ENCODE peak calls at places on chromosome 21, in nine cellular contexts. One of them, this sample, is unnamed.
A peak's percentile ranks its signal among the peaks of the same experiment; 100 is the strongest.

GRCh38 chr21:24850121-24850520 is 757.2 kb downstream of the MRPL39 start:
- DNase-seq in lung: no peak
- DNase-seq in heart right ventricle: no peak
- DNase-seq in CD8-positive, alpha-beta T cell: no peak
- DNase-seq in lower lobe of right lung: no peak
- DNase-seq in spleen: no peak
- DNase-seq in IMR-90: no peak
- DNase-seq in AG04450: no peak
- DNase-seq in K562: no peak
- DNase-seq in this sample: no peak

GRCh38 chr21:45001134-45002095 is 61.6 kb downstream of the SLX9 start:
- DNase-seq in heart right ventricle: peak; percentile 75
- DNase-seq in K562: no peak
- DNase-seq in IMR-90: peak; percentile 65
- DNase-seq in AG04450: peak; percentile 36
- DNase-seq in lung: no peak
- DNase-seq in lower lobe of right lung: peak; percentile 47
- DNase-seq in spleen: peak; percentile 68
- DNase-seq in CD8-positive, alpha-beta T cell: no peak
- DNase-seq in this sample: no peak

GRCh38 chr21:36539434-36540150 is 59.7 kb upstream of the CLDN14 start:
- DNase-seq in K562: no peak
- DNase-seq in lower lobe of right lung: no peak
- DNase-seq in lung: no peak
- DNase-seq in heart right ventricle: no peak
- DNase-seq in AG04450: no peak
- DNase-seq in CD8-positive, alpha-beta T cell: no peak
- DNase-seq in spleen: no peak
- DNase-seq in IMR-90: no peak
- DNase-seq in this sample: no peak

GRCh38 chr21:45615145-45615711 is 28.3 kb upstream of the PCBP3 start:
- DNase-seq in AG04450: no peak
- DNase-seq in heart right ventricle: no peak
- DNase-seq in lower lobe of right lung: no peak
- DNase-seq in CD8-positive, alpha-beta T cell: peak; percentile 79
- DNase-seq in lung: no peak
- DNase-seq in IMR-90: peak; percentile 31
- DNase-seq in K562: no peak
- DNase-seq in spleen: peak; percentile 94
- DNase-seq in this sample: peak; percentile 70

GRCh38 chr21:26093094-26093493 is 77.5 kb downstream of the APP start:
- DNase-seq in heart right ventricle: no peak
- DNase-seq in K562: no peak
- DNase-seq in AG04450: no peak
- DNase-seq in IMR-90: peak; percentile 65
- DNase-seq in spleen: no peak
- DNase-seq in lower lobe of right lung: no peak
- DNase-seq in CD8-positive, alpha-beta T cell: no peak
- DNase-seq in lung: no peak
- DNase-seq in this sample: no peak

GRCh38 chr21:22342855-22343254 is 1344.6 kb downstream of the NCAM2 start:
- DNase-seq in lower lobe of right lung: no peak
- DNase-seq in AG04450: no peak
- DNase-seq in heart right ventricle: no peak
- DNase-seq in spleen: no peak
- DNase-seq in CD8-positive, alpha-beta T cell: no peak
- DNase-seq in IMR-90: no peak
- DNase-seq in K562: no peak
- DNase-seq in lung: no peak
- DNase-seq in this sample: no peak

GRCh38 chr21:26925636-26926035 is 41.3 kb downstream of the ADAMTS5 start:
- DNase-seq in heart right ventricle: no peak
- DNase-seq in lower lobe of right lung: no peak
- DNase-seq in CD8-positive, alpha-beta T cell: no peak
- DNase-seq in spleen: no peak
- DNase-seq in AG04450: no peak
- DNase-seq in K562: no peak
- DNase-seq in IMR-90: no peak
- DNase-seq in lung: no peak
- DNase-seq in this sample: no peak

GRCh38 chr21:20523191-20523590 is 475.0 kb upstream of the NCAM2 start:
- DNase-seq in K562: no peak
- DNase-seq in lower lobe of right lung: no peak
- DNase-seq in lung: no peak
- DNase-seq in AG04450: no peak
- DNase-seq in CD8-positive, alpha-beta T cell: no peak
- DNase-seq in heart right ventricle: no peak
- DNase-seq in spleen: no peak
- DNase-seq in IMR-90: no peak
- DNase-seq in this sample: no peak

GRCh38 chr21:44628707-44629391 is 2.0 kb downstream of the KRTAP10-9 start:
- DNase-seq in spleen: no peak
- DNase-seq in K562: no peak
- DNase-seq in AG04450: no peak
- DNase-seq in CD8-positive, alpha-beta T cell: peak; percentile 48
- DNase-seq in heart right ventricle: no peak
- DNase-seq in IMR-90: no peak
- DNase-seq in lung: no peak
- DNase-seq in lower lobe of right lung: no peak
- DNase-seq in this sample: no peak

GRCh38 chr21:33241846-33242245 is 12.1 kb downstream of the IFNAR2 start:
- DNase-seq in CD8-positive, alpha-beta T cell: no peak
- DNase-seq in spleen: no peak
- DNase-seq in heart right ventricle: no peak
- DNase-seq in IMR-90: no peak
- DNase-seq in lung: no peak
- DNase-seq in AG04450: no peak
- DNase-seq in K562: no peak
- DNase-seq in lower lobe of right lung: no peak
- DNase-seq in this sample: no peak

GRCh38 chr21:21291883-21292569 is 293.8 kb downstream of the NCAM2 start:
- DNase-seq in K562: no peak
- DNase-seq in lung: no peak
- DNase-seq in lower lobe of right lung: no peak
- DNase-seq in heart right ventricle: no peak
- DNase-seq in spleen: no peak
- DNase-seq in AG04450: no peak
- DNase-seq in IMR-90: no peak
- DNase-seq in CD8-positive, alpha-beta T cell: no peak
- DNase-seq in this sample: no peak

DNA sequence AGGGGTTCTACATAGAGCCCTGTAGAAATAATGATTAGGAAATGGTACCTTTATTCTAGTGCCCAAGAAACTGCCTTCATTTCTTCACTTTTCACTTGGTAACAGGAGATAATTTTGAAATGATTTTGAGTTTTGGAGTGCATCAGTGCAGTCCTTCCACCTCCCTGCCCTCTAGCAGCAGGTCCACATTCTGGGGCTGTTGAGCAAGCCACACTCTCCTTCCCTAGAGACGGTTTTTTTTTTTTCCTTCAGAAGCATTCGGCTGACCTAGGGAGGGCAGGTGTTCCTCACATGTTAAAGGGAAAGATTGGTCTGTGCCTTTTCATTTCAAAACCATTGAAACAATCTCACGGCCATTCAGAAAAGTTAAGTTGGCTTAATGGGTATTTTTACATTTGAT is 39.8 kb downstream of the SLC37A1 start:
- DNase-seq in IMR-90: no peak
- DNase-seq in K562: no peak
- DNase-seq in spleen: no peak
- DNase-seq in CD8-positive, alpha-beta T cell: no peak
- DNase-seq in AG04450: no peak
- DNase-seq in lung: no peak
- DNase-seq in heart right ventricle: no peak
- DNase-seq in lower lobe of right lung: no peak
- DNase-seq in this sample: no peak
- TF ChIP-seq CTCF in IMR-90: no peak
- TF ChIP-seq CTCF in K562: no peak
- TF ChIP-seq CTCF in spleen: no peak
- TF ChIP-seq CTCF in CD8-positive, alpha-beta T cell: no peak
- TF ChIP-seq CTCF in AG04450: no peak
- TF ChIP-seq CTCF in lung: no peak
- TF ChIP-seq CTCF in heart right ventricle: no peak
- TF ChIP-seq CTCF in lower lobe of right lung: no peak
- TF ChIP-seq CTCF in this sample: no peak

GRCh38 chr21:16304189-16304588 is 574.4 kb downstream of the USP25 start:
- DNase-seq in AG04450: no peak
- DNase-seq in heart right ventricle: no peak
- DNase-seq in CD8-positive, alpha-beta T cell: no peak
- DNase-seq in lower lobe of right lung: no peak
- DNase-seq in spleen: no peak
- DNase-seq in K562: no peak
- DNase-seq in IMR-90: no peak
- DNase-seq in lung: no peak
- DNase-seq in this sample: no peak

GRCh38 chr21:16308269-16308668 is 578.5 kb downstream of the USP25 start:
- DNase-seq in lower lobe of right lung: no peak
- DNase-seq in spleen: no peak
- DNase-seq in heart right ventricle: no peak
- DNase-seq in AG04450: no peak
- DNase-seq in CD8-positive, alpha-beta T cell: no peak
- DNase-seq in K562: no peak
- DNase-seq in lung: no peak
- DNase-seq in IMR-90: peak; percentile 15
- DNase-seq in this sample: no peak

GRCh38 chr21:16304700-16305099 is 574.9 kb downstream of the USP25 start:
- DNase-seq in IMR-90: no peak
- DNase-seq in heart right ventricle: no peak
- DNase-seq in AG04450: no peak
- DNase-seq in CD8-positive, alpha-beta T cell: no peak
- DNase-seq in lung: no peak
- DNase-seq in K562: no peak
- DNase-seq in spleen: no peak
- DNase-seq in lower lobe of right lung: no peak
- DNase-seq in this sample: no peak

GRCh38 chr21:16307256-16307655 is 577.5 kb downstream of the USP25 start:
- DNase-seq in lower lobe of right lung: no peak
- DNase-seq in IMR-90: no peak
- DNase-seq in K562: no peak
- DNase-seq in AG04450: no peak
- DNase-seq in CD8-positive, alpha-beta T cell: no peak
- DNase-seq in spleen: no peak
- DNase-seq in heart right ventricle: no peak
- DNase-seq in lung: no peak
- DNase-seq in this sample: no peak

GRCh38 chr21:16305686-16306085 is 575.9 kb downstream of the USP25 start:
- DNase-seq in lung: no peak
- DNase-seq in K562: no peak
- DNase-seq in lower lobe of right lung: no peak
- DNase-seq in heart right ventricle: no peak
- DNase-seq in CD8-positive, alpha-beta T cell: no peak
- DNase-seq in AG04450: no peak
- DNase-seq in IMR-90: no peak
- DNase-seq in spleen: no peak
- DNase-seq in this sample: no peak
- TF ChIP-seq CTCF in lung: no peak
- TF ChIP-seq CTCF in K562: no peak
- TF ChIP-seq CTCF in lower lobe of right lung: no peak
- TF ChIP-seq CTCF in heart right ventricle: no peak
- TF ChIP-seq CTCF in CD8-positive, alpha-beta T cell: no peak
- TF ChIP-seq CTCF in AG04450: no peak
- TF ChIP-seq CTCF in IMR-90: no peak
- TF ChIP-seq CTCF in spleen: no peak
- TF ChIP-seq CTCF in this sample: no peak

GRCh38 chr21:38623552-38623951 is 125.3 kb upstream of the ERG start:
- DNase-seq in lung: no peak
- DNase-seq in spleen: no peak
- DNase-seq in K562: no peak
- DNase-seq in heart right ventricle: no peak
- DNase-seq in CD8-positive, alpha-beta T cell: no peak
- DNase-seq in IMR-90: no peak
- DNase-seq in AG04450: no peak
- DNase-seq in lower lobe of right lung: no peak
- DNase-seq in this sample: no peak

GRCh38 chr21:38619865-38620513 is 121.7 kb upstream of the ERG start:
- DNase-seq in lower lobe of right lung: no peak
- DNase-seq in heart right ventricle: peak; percentile 50
- DNase-seq in CD8-positive, alpha-beta T cell: no peak
- DNase-seq in spleen: no peak
- DNase-seq in IMR-90: no peak
- DNase-seq in lung: no peak
- DNase-seq in K562: no peak
- DNase-seq in AG04450: no peak
- DNase-seq in this sample: no peak

GRCh38 chr21:38622081-38622826 is 124.0 kb upstream of the ERG start:
- DNase-seq in K562: no peak
- DNase-seq in CD8-positive, alpha-beta T cell: no peak
- DNase-seq in IMR-90: no peak
- DNase-seq in lower lobe of right lung: no peak
- DNase-seq in lung: no peak
- DNase-seq in spleen: no peak
- DNase-seq in heart right ventricle: no peak
- DNase-seq in AG04450: no peak
- DNase-seq in this sample: no peak

GRCh38 chr21:38622827-38623209 is 124.5 kb upstream of the ERG start:
- DNase-seq in CD8-positive, alpha-beta T cell: no peak
- DNase-seq in lower lobe of right lung: no peak
- DNase-seq in K562: no peak
- DNase-seq in lung: no peak
- DNase-seq in AG04450: no peak
- DNase-seq in spleen: no peak
- DNase-seq in IMR-90: no peak
- DNase-seq in heart right ventricle: no peak
- DNase-seq in this sample: no peak

DNA sequence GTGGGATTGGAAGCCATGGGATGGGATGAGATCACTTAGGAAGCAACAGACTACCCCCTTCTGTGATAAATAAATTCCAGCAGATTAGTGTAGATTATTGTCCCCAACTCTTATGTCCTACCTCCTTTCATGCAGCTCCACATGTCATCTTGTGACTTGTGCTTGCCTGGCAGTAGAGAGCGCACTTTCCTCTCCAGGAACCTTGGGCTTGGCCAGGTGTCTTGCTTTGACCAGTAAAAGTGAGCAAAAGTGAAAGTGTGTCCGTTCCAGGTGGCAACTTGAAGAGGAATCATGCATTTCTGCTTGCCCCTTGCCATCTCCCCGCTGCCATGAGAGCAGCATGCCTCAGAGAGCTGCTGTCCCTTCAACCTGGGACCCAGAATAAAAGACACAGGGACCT is 122.9 kb upstream of the ERG start:
- DNase-seq in IMR-90: no peak
- DNase-seq in K562: no peak
- DNase-seq in lower lobe of right lung: no peak
- DNase-seq in AG04450: no peak
- DNase-seq in heart right ventricle: no peak
- DNase-seq in spleen: no peak
- DNase-seq in lung: no peak
- DNase-seq in CD8-positive, alpha-beta T cell: no peak
- DNase-seq in this sample: no peak
- TF ChIP-seq CTCF in IMR-90: no peak
- TF ChIP-seq CTCF in K562: peak; percentile 21
- TF ChIP-seq CTCF in lower lobe of right lung: no peak
- TF ChIP-seq CTCF in AG04450: no peak
- TF ChIP-seq CTCF in heart right ventricle: no peak
- TF ChIP-seq CTCF in spleen: no peak
- TF ChIP-seq CTCF in lung: no peak
- TF ChIP-seq CTCF in CD8-positive, alpha-beta T cell: no peak
- TF ChIP-seq CTCF in this sample: no peak

DNA sequence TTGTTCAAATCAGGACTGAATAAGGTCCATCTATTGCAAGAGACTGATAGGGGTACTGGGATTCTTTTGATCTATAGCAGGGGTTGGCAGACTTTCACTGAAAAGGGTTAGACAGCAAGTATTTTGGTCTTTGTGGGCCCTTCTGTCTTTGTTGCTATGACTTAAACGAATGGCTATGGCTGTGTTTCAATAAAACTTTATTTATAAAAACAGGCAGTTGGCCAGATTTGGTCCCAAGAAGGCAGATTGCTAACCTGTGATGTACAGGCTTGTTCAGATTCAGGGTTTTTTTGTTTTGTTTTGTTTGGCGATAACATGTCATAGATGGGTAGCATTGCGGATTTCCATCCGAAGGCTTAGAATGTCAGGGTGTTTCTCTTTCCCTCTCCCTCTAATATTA is 3.9 kb upstream of the BACE2 start:
- DNase-seq in K562: no peak
- DNase-seq in heart right ventricle: no peak
- DNase-seq in lower lobe of right lung: no peak
- DNase-seq in lung: no peak
- DNase-seq in CD8-positive, alpha-beta T cell: no peak
- DNase-seq in spleen: no peak
- DNase-seq in IMR-90: no peak
- DNase-seq in AG04450: no peak
- DNase-seq in this sample: no peak
- TF ChIP-seq CTCF in K562: no peak
- TF ChIP-seq CTCF in heart right ventricle: no peak
- TF ChIP-seq CTCF in lower lobe of right lung: no peak
- TF ChIP-seq CTCF in lung: no peak
- TF ChIP-seq CTCF in CD8-positive, alpha-beta T cell: no peak
- TF ChIP-seq CTCF in spleen: no peak
- TF ChIP-seq CTCF in IMR-90: no peak
- TF ChIP-seq CTCF in AG04450: no peak
- TF ChIP-seq CTCF in this sample: no peak

This sample was measured in GM13977.